ENCODE peak calls at places on chromosome 3, in six cellular contexts. One of them, this sample, is unnamed.

GRCh38 chr3:177463863-177464262 is 266.6 kb upstream of the TBL1XR1 start:
- DNase-seq in foreskin fibroblast: peak; percentile 84
- DNase-seq in lung: no peak
- DNase-seq in HFF-Myc: no peak
- DNase-seq in body of pancreas: no peak
- DNase-seq in mammary epithelial cell: no peak
- DNase-seq in this sample: no peak

GRCh38 chr3:128889139-128889894 is 9.9 kb downstream of the ACAD9 start:
- DNase-seq in HFF-Myc: no peak
- DNase-seq in mammary epithelial cell: no peak
- DNase-seq in lung: no peak
- DNase-seq in foreskin fibroblast: no peak
- DNase-seq in body of pancreas: no peak
- DNase-seq in this sample: no peak

GRCh38 chr3:195549931-195550519 is 6.9 kb upstream of the PPP1R2 start:
- DNase-seq in body of pancreas: no peak
- DNase-seq in mammary epithelial cell: no peak
- DNase-seq in lung: no peak
- DNase-seq in foreskin fibroblast: no peak
- DNase-seq in HFF-Myc: no peak
- DNase-seq in this sample: no peak

GRCh38 chr3:170692720-170693119 is 106.8 kb upstream of the SLC7A14 start:
- DNase-seq in body of pancreas: no peak
- DNase-seq in HFF-Myc: no peak
- DNase-seq in lung: no peak
- DNase-seq in mammary epithelial cell: peak; percentile 77
- DNase-seq in foreskin fibroblast: peak; percentile 58
- DNase-seq in this sample: no peak

GRCh38 chr3:114496874-114497273 is 203.0 kb downstream of the TIGIT start:
- DNase-seq in HFF-Myc: peak; percentile 31
- DNase-seq in foreskin fibroblast: peak; percentile 92
- DNase-seq in lung: no peak
- DNase-seq in mammary epithelial cell: no peak
- DNase-seq in body of pancreas: no peak
- DNase-seq in this sample: peak; percentile 49

GRCh38 chr3:136671921-136672320 is 80.3 kb downstream of the STAG1 start:
- DNase-seq in HFF-Myc: no peak
- DNase-seq in body of pancreas: no peak
- DNase-seq in lung: no peak
- DNase-seq in mammary epithelial cell: no peak
- DNase-seq in foreskin fibroblast: peak; percentile 21
- DNase-seq in this sample: no peak

GRCh38 chr3:121894191-121894990 is at the start of gene SLC15A2:
- DNase-seq in mammary epithelial cell: no peak
- DNase-seq in lung: peak; percentile 71
- DNase-seq in body of pancreas: peak; percentile 47
- DNase-seq in foreskin fibroblast: no peak
- DNase-seq in HFF-Myc: no peak
- DNase-seq in this sample: no peak

GRCh38 chr3:62228467-62228866 is 144.9 kb downstream of the FEZF2 start:
- DNase-seq in HFF-Myc: no peak
- DNase-seq in mammary epithelial cell: no peak
- DNase-seq in lung: no peak
- DNase-seq in foreskin fibroblast: no peak
- DNase-seq in body of pancreas: no peak
- DNase-seq in this sample: no peak

GRCh38 chr3:122415762-122416654 is at the start of gene WDR5B:
- DNase-seq in HFF-Myc: peak; percentile 95
- DNase-seq in foreskin fibroblast: peak; percentile 98
- DNase-seq in body of pancreas: peak; percentile 99
- DNase-seq in lung: peak; percentile 97
- DNase-seq in mammary epithelial cell: peak; percentile 97
- DNase-seq in this sample: peak; percentile 93

GRCh38 chr3:129343643-129344360 is 65.1 kb downstream of the HMCES start:
- DNase-seq in HFF-Myc: no peak
- DNase-seq in foreskin fibroblast: peak; percentile 60
- DNase-seq in lung: no peak
- DNase-seq in body of pancreas: peak; percentile 49
- DNase-seq in mammary epithelial cell: no peak
- DNase-seq in this sample: no peak

GRCh38 chr3:170397579-170398177 is 21.0 kb upstream of the CLDN11 start:
- DNase-seq in lung: no peak
- DNase-seq in HFF-Myc: no peak
- DNase-seq in body of pancreas: no peak
- DNase-seq in foreskin fibroblast: no peak
- DNase-seq in mammary epithelial cell: no peak
- DNase-seq in this sample: no peak

GRCh38 chr3:144900366-144900765 is 928.7 kb downstream of the DIPK2A start:
- DNase-seq in mammary epithelial cell: no peak
- DNase-seq in foreskin fibroblast: peak; percentile 54
- DNase-seq in HFF-Myc: no peak
- DNase-seq in body of pancreas: no peak
- DNase-seq in lung: no peak
- DNase-seq in this sample: no peak

GRCh38 chr3:139491966-139492365 is 15.7 kb upstream of the RBP2 start:
- DNase-seq in foreskin fibroblast: no peak
- DNase-seq in lung: no peak
- DNase-seq in mammary epithelial cell: no peak
- DNase-seq in body of pancreas: no peak
- DNase-seq in HFF-Myc: no peak
- DNase-seq in this sample: no peak

GRCh38 chr3:48428088-48428862 is 1.6 kb downstream of the PLXNB1 start:
- DNase-seq in body of pancreas: peak; percentile 74
- DNase-seq in mammary epithelial cell: no peak
- DNase-seq in HFF-Myc: no peak
- DNase-seq in lung: no peak
- DNase-seq in foreskin fibroblast: peak; percentile 34
- DNase-seq in this sample: no peak

GRCh38 chr3:18098960-18099587 is 326.1 kb downstream of the SATB1 start:
- DNase-seq in mammary epithelial cell: peak; percentile 95
- DNase-seq in HFF-Myc: peak; percentile 46
- DNase-seq in lung: no peak
- DNase-seq in foreskin fibroblast: peak; percentile 97
- DNase-seq in body of pancreas: no peak
- DNase-seq in this sample: peak; percentile 35

GRCh38 chr3:144499346-144499745 is 527.7 kb downstream of the DIPK2A start:
- DNase-seq in foreskin fibroblast: peak; percentile 6
- DNase-seq in HFF-Myc: no peak
- DNase-seq in lung: no peak
- DNase-seq in mammary epithelial cell: no peak
- DNase-seq in body of pancreas: no peak
- DNase-seq in this sample: no peak

GRCh38 chr3:53384465-53385277 is 37.3 kb upstream of the DCP1A start:
- DNase-seq in HFF-Myc: no peak
- DNase-seq in foreskin fibroblast: no peak
- DNase-seq in lung: no peak
- DNase-seq in mammary epithelial cell: no peak
- DNase-seq in body of pancreas: no peak
- DNase-seq in this sample: no peak

GRCh38 chr3:30289751-30290150 is 316.6 kb upstream of the TGFBR2 start:
- DNase-seq in lung: no peak
- DNase-seq in foreskin fibroblast: no peak
- DNase-seq in body of pancreas: no peak
- DNase-seq in mammary epithelial cell: no peak
- DNase-seq in HFF-Myc: no peak
- DNase-seq in this sample: no peak

GRCh38 chr3:126582286-126582685 is 23.6 kb upstream of the C3orf22 start:
- DNase-seq in lung: no peak
- DNase-seq in foreskin fibroblast: no peak
- DNase-seq in body of pancreas: no peak
- DNase-seq in HFF-Myc: no peak
- DNase-seq in mammary epithelial cell: no peak
- DNase-seq in this sample: no peak

GRCh38 chr3:190345878-190346277 is 23.6 kb upstream of the CLDN1 start:
- DNase-seq in mammary epithelial cell: peak; percentile 63
- DNase-seq in lung: no peak
- DNase-seq in body of pancreas: no peak
- DNase-seq in HFF-Myc: no peak
- DNase-seq in foreskin fibroblast: no peak
- DNase-seq in this sample: no peak

GRCh38 chr3:176939022-176939817 is 258.1 kb downstream of the TBL1XR1 start:
- DNase-seq in body of pancreas: peak; percentile 30
- DNase-seq in lung: peak; percentile 31
- DNase-seq in mammary epithelial cell: peak; percentile 60
- DNase-seq in foreskin fibroblast: peak; percentile 84
- DNase-seq in HFF-Myc: peak; percentile 61
- DNase-seq in this sample: peak; percentile 60

GRCh38 chr3:173109143-173109542 is 31.9 kb downstream of the SPATA16 start:
- DNase-seq in HFF-Myc: no peak
- DNase-seq in body of pancreas: no peak
- DNase-seq in lung: no peak
- DNase-seq in foreskin fibroblast: no peak
- DNase-seq in mammary epithelial cell: no peak
- DNase-seq in this sample: no peak

GRCh38 chr3:177827517-177828249 is 630.4 kb upstream of the TBL1XR1 start:
- DNase-seq in lung: no peak
- DNase-seq in HFF-Myc: peak; percentile 38
- DNase-seq in body of pancreas: no peak
- DNase-seq in mammary epithelial cell: peak; percentile 93
- DNase-seq in foreskin fibroblast: peak; percentile 81
- DNase-seq in this sample: peak; percentile 67

GRCh38 chr3:32184187-32184730 is 54.2 kb upstream of the CMTM8 start:
- DNase-seq in HFF-Myc: no peak
- DNase-seq in lung: no peak
- DNase-seq in mammary epithelial cell: peak; percentile 53
- DNase-seq in body of pancreas: no peak
- DNase-seq in foreskin fibroblast: peak; percentile 78
- DNase-seq in this sample: no peak

GRCh38 chr3:43735618-43736017 is 44.9 kb downstream of the ABHD5 start:
- DNase-seq in body of pancreas: no peak
- DNase-seq in foreskin fibroblast: no peak
- DNase-seq in mammary epithelial cell: no peak
- DNase-seq in lung: no peak
- DNase-seq in HFF-Myc: no peak
- DNase-seq in this sample: no peak

GRCh38 chr3:42557849-42558248 is 23.9 kb downstream of the SEC22C start:
- DNase-seq in mammary epithelial cell: no peak
- DNase-seq in foreskin fibroblast: no peak
- DNase-seq in lung: no peak
- DNase-seq in body of pancreas: no peak
- DNase-seq in HFF-Myc: no peak
- DNase-seq in this sample: no peak

DNA sequence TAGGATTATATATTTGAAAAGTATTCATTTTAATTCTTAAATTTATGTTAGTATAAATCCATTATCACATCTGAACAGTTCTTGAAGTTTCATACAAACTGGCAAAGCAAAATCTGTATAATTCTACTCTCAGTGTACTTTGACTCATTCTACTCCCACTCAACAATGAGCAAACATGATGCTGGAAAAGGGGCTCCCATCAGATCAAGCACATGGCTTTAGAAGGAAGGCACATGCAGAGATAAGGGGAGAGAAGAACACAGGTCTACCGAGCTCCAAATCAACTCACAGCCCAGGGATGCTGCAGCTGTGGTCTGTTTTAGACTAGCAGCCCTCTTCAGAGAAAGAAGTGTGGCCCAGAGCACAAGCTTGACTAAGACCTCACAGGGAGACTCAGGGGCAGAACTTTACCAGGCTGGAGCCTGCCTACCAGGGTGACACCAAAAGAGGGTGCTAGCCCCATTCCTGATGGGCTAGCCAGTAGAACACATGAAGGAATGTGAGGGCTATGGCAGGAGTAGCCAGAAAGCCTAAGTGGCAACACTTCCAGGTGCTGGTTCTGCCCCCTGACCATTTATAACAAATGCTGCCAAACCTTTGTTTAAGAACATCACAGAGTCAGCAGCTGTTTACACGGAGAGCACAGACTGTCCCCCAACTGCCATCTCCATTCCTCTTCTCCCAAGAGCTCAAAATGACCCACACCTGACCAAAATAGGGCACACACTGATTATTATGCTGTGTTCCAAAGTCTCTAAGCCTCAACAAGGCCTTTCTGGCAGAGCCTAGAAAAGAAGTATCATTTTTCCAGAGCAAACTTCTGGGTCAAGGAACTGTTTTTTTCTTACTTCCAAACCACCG is 19.5 kb downstream of the SEC22C start:
- DNase-seq in lung: no peak
- DNase-seq in HFF-Myc: no peak
- DNase-seq in foreskin fibroblast: no peak
- DNase-seq in body of pancreas: no peak
- DNase-seq in mammary epithelial cell: no peak
- DNase-seq in this sample: no peak
- TF ChIP-seq CTCF in lung: no peak
- TF ChIP-seq CTCF in HFF-Myc: peak; percentile 5
- TF ChIP-seq CTCF in foreskin fibroblast: no peak
- TF ChIP-seq CTCF in body of pancreas: no peak
- TF ChIP-seq CTCF in mammary epithelial cell: no peak
- TF ChIP-seq CTCF in this sample: no peak

GRCh38 chr3:66138336-66139234 is 82.2 kb upstream of the SLC25A26 start:
- DNase-seq in mammary epithelial cell: peak; percentile 49
- DNase-seq in foreskin fibroblast: peak; percentile 84
- DNase-seq in body of pancreas: peak; percentile 61
- DNase-seq in lung: peak; percentile 41
- DNase-seq in HFF-Myc: peak; percentile 66
- DNase-seq in this sample: peak; percentile 24
- TF ChIP-seq CTCF in mammary epithelial cell: peak; percentile 89
- TF ChIP-seq CTCF in foreskin fibroblast: peak; percentile 75
- TF ChIP-seq CTCF in body of pancreas: peak; percentile 84
- TF ChIP-seq CTCF in lung: peak; percentile 74
- TF ChIP-seq CTCF in HFF-Myc: peak; percentile 77
- TF ChIP-seq CTCF in this sample: peak; percentile 92

DNA sequence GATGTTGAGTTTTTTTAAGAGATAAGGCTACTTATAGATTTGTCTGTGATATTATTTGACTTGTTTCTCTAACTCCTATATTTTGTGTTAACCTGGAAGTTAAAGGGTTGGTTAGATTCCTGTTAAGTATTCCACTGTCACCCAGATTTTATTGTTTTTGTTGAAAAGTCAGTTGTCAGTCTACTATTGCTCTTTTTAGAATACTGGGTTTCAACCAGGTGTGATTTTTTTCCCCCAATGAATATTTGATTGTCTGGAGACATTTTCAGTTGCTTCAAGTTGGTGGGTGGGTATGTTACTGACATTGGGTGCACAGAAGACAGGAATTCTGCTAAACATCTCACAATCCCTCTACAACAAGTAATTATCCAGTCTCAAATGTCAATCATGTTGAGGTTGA is 43.8 kb upstream of the GPR149 start:
- DNase-seq in body of pancreas: no peak
- DNase-seq in foreskin fibroblast: no peak
- DNase-seq in lung: no peak
- DNase-seq in mammary epithelial cell: no peak
- DNase-seq in HFF-Myc: no peak
- DNase-seq in this sample: no peak
- TF ChIP-seq CTCF in body of pancreas: no peak
- TF ChIP-seq CTCF in foreskin fibroblast: no peak
- TF ChIP-seq CTCF in lung: no peak
- TF ChIP-seq CTCF in mammary epithelial cell: no peak
- TF ChIP-seq CTCF in HFF-Myc: no peak
- TF ChIP-seq CTCF in this sample: no peak

DNA sequence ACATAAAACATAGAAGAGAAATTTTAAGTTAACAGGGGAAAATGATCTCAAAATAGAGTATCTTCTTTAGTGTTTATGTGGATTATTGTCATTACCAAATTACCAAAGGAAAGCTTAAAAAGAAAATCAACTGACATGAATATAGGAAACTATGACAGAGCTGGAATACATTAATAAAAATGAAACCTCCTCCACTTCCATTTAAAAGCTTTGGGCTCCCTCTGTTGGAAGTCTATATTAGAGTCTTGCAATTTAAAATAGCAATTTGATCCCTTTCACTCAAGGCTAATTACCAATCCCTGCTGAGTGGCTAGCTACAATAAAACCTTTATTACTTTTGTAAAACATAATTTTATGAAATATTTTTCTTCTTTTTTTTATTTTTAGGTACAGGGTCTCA is 61.4 kb upstream of the IMPG2 start:
- DNase-seq in lung: no peak
- DNase-seq in HFF-Myc: peak; percentile 27
- DNase-seq in mammary epithelial cell: peak; percentile 21
- DNase-seq in body of pancreas: no peak
- DNase-seq in foreskin fibroblast: peak; percentile 59
- DNase-seq in this sample: no peak
- TF ChIP-seq CTCF in lung: peak; percentile 19
- TF ChIP-seq CTCF in HFF-Myc: peak; percentile 24
- TF ChIP-seq CTCF in mammary epithelial cell: peak; percentile 46
- TF ChIP-seq CTCF in body of pancreas: peak; percentile 38
- TF ChIP-seq CTCF in foreskin fibroblast: peak; percentile 25
- TF ChIP-seq CTCF in this sample: peak; percentile 24